ENCODE peak calls at places on chromosomes 1 and 21, in nine cellular contexts. G, C, U, D, M, Z, J, W and L are unnamed samples.

GRCh38 chr1:41768538-41768937 is 150.2 kb downstream of the HIVEP3 start:
- DNase-seq in M (no peak), W (no peak), C (no peak), G (no peak), Z (no peak), U (no peak), D (peak), J (no peak), L (no peak)

GRCh38 chr1:90579212-90579802 is 137.8 kb downstream of the BARHL2 start:
- DNase-seq in C (peak), W (no peak), M (no peak), G (peak), U (no peak), Z (no peak), J (no peak), D (no peak), L (peak)

GRCh38 chr1:226048886-226049285 is 13.6 kb upstream of the H3-3A start:
- DNase-seq in D (no peak), J (no peak), M (no peak), U (no peak), W (no peak), C (no peak), Z (no peak), G (no peak), L (no peak)

GRCh38 chr1:212773011-212773410 is 18.6 kb downstream of the NSL1 start:
- DNase-seq in Z (no peak), C (no peak), D (no peak), G (no peak), W (no peak), M (no peak), J (no peak), U (no peak), L (no peak)

GRCh38 chr1:40997096-40997495 is 17.6 kb downstream of the CTPS1 start:
- DNase-seq in J (no peak), Z (no peak), D (no peak), M (no peak), G (no peak), W (no peak), C (peak), U (no peak), L (no peak)

GRCh38 chr1:207866471-207867135 is 44.3 kb downstream of the CD34 start:
- DNase-seq in C (peak), U (peak), W (no peak), Z (no peak), G (no peak), J (no peak), D (peak), M (peak), L (peak)

GRCh38 chr21:17454315-17455027 is 58.4 kb upstream of the CXADR start:
- DNase-seq in W (no peak), D (peak), M (no peak), Z (no peak), J (no peak), G (peak), C (peak), U (no peak), L (peak)

GRCh38 chr1:201137579-201138310 is 10.8 kb upstream of the ASCL5 start:
- DNase-seq in Z (peak), W (no peak), C (peak), D (peak), M (peak), U (no peak), G (no peak), J (no peak), L (peak)

GRCh38 chr21:28266061-28266460 is 726.6 kb downstream of the LTN1 start:
- DNase-seq in J (no peak), C (no peak), W (no peak), G (no peak), D (no peak), M (no peak), Z (no peak), U (no peak), L (no peak)

GRCh38 chr1:112674986-112675727 is 698 bp downstream of the MOV10 start:
- DNase-seq in C (no peak), W (peak), Z (peak), M (no peak), J (no peak), G (peak), D (peak), U (no peak), L (peak)

GRCh38 chr1:94543003-94543402 is 1.4 kb upstream of the F3 start:
- DNase-seq in U (no peak), Z (no peak), D (no peak), C (peak), W (no peak), J (no peak), M (no peak), G (no peak), L (no peak)

GRCh38 chr1:152565535-152566215 is 905 bp downstream of the LCE3E start:
- DNase-seq in D (no peak), C (no peak), M (no peak), Z (no peak), G (no peak), J (no peak), W (no peak), U (no peak), L (no peak)

GRCh38 chr1:226949401-226949800 is 9.3 kb downstream of the COQ8A start:
- DNase-seq in G (no peak), U (no peak), Z (no peak), W (no peak), C (no peak), J (no peak), D (no peak), M (peak), L (no peak)

GRCh38 chr1:30418426-30419245 is 304.7 kb downstream of the MATN1 start:
- DNase-seq in Z (no peak), W (no peak), D (no peak), J (no peak), U (no peak), C (no peak), G (no peak), M (peak), L (no peak)

GRCh38 chr1:26553942-26554682 is 24.6 kb downstream of the RPS6KA1 start:
- DNase-seq in U (peak), J (no peak), D (no peak), C (no peak), G (no peak), W (no peak), M (no peak), Z (no peak), L (no peak)

GRCh38 chr1:53141487-53142055 is 867 bp downstream of the SLC1A7 start:
- DNase-seq in U (no peak), C (no peak), J (no peak), W (no peak), M (no peak), D (no peak), Z (no peak), G (no peak), L (no peak)

GRCh38 chr1:9427388-9427787 is 111.9 kb upstream of the SLC25A33 start:
- DNase-seq in M (no peak), C (no peak), W (no peak), D (no peak), J (no peak), U (no peak), Z (no peak), G (no peak), L (no peak)

GRCh38 chr1:3052501-3052900 is 16.5 kb upstream of the PRDM16 start:
- DNase-seq in Z (no peak), J (no peak), W (no peak), U (no peak), D (peak), M (no peak), G (no peak), C (no peak), L (no peak)

GRCh38 chr21:33541105-33541711 is 709 bp downstream of the GART start:
- DNase-seq in J (no peak), M (no peak), C (peak), W (no peak), Z (no peak), G (no peak), D (no peak), U (no peak), L (peak)

GRCh38 chr1:244801246-244801645 is 34.2 kb upstream of the COX20 start:
- DNase-seq in J (peak), C (peak), Z (no peak), W (peak), G (peak), U (no peak), D (peak), M (no peak), L (peak)

GRCh38 chr21:19522384-19522783 is 1118.8 kb upstream of the TMPRSS15 start:
- DNase-seq in W (no peak), Z (no peak), D (no peak), C (no peak), J (no peak), U (no peak), G (no peak), M (no peak), L (no peak)

GRCh38 chr21:42039911-42040351 is 29.8 kb upstream of the ZBTB21 start:
- DNase-seq in Z (peak), J (no peak), M (no peak), W (no peak), U (peak), C (peak), D (no peak), G (no peak), L (peak)

GRCh38 chr1:100359139-100359538 is 6.8 kb downstream of the CDC14A start:
- DNase-seq in Z (no peak), C (no peak), U (no peak), W (no peak), D (no peak), G (no peak), M (no peak), J (no peak), L (no peak)

GRCh38 chr1:100361249-100362089 is 9.2 kb downstream of the CDC14A start:
- DNase-seq in Z (no peak), G (no peak), D (no peak), U (no peak), C (no peak), W (no peak), J (no peak), M (no peak), L (no peak)

GRCh38 chr1:100360790-100361232 is 8.5 kb downstream of the CDC14A start:
- DNase-seq in M (no peak), D (no peak), U (no peak), Z (peak), W (no peak), J (no peak), C (peak), G (no peak), L (peak)

GRCh38 chr1:100354971-100355394 is 2.7 kb downstream of the CDC14A start:
- DNase-seq in W (peak), D (peak), U (no peak), Z (no peak), C (peak), M (no peak), G (no peak), J (no peak), L (peak)

DNA sequence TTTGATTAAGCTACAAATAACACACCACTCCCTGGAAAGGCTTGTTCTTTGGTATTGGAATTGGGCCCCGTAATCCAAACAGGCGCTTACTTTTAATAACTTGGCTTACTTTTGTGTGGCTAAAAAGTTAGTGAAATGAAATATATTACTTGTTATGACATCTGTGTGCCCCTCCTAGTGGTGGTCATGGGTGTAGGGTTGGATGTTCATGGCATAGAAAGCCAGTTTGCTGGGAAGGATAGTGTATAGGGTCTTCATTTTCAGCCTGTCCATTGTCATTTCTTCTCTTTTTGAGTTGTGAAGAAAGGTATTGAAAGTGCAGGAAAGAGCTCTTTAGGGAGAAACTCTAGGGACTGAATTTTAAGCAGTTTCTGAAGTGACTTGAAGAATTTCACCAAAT is 5.9 kb downstream of the CDC14A start:
- DNase-seq in W (no peak), J (no peak), C (peak), Z (no peak), U (no peak), G (no peak), M (no peak), D (no peak), L (peak)
- TF ChIP-seq CTCF in W (peak), J (peak), C (peak), Z (peak), U (peak), G (peak), M (peak), D (no peak), L (peak)

DNA sequence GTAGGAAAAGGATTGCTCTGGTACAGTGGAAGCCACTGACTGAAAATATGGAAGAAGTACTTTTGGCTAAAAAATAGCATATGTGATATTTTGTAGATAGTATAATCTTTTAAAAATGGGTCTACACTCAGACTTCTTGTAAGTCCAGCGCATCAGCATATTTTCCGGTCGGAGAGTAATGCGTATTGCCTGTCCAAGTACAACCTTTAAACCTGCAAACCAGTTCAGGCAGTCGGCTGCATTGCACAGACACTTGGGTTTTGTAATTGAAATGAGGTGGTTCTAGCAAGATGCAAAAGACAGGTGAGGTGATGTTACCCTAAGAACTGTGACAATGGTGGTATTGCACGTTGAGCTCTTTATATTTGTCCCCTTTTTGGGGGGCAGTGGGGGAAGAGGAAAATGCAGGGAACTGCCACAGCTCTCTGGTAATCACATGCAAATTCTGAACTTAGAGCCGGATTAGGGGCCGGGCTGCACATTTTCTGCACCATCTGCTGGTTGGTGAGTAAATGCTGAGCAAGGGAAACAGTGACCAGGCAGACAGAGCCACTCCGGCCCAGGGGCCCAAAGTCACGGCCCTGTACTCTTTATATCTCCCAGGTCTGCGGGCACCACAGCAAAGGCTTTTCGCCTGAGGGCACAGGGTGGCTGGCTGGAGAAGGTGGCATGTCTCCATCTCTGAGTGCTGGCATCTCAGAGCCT is 2.3 kb downstream of the GPR137B start:
- DNase-seq in Z (peak), U (no peak), C (peak), D (no peak), J (no peak), M (no peak), W (no peak), G (no peak), L (no peak)
- H3K4me3 ChIP-seq in Z (peak), U (no peak), C (peak), D (no peak), J (peak), M (peak), W (no peak), G (no peak), L (no peak)

GRCh38 chr1:240946926-240947325 is 335.0 kb upstream of the GREM2 start:
- DNase-seq in C (peak), J (no peak), U (no peak), G (peak), M (no peak), W (no peak), D (peak), Z (no peak), L (peak)
- TF ChIP-seq CTCF in C (peak), J (peak), U (peak), G (peak), M (peak), W (no peak), D (no peak), Z (peak), L (peak)

GRCh38 chr1:1630965-1631792 is 794 bp upstream of the MMP23B start:
- DNase-seq in Z (peak), J (no peak), M (peak), U (peak), G (no peak), C (no peak), D (no peak), W (peak), L (peak)
- H3K4me3 ChIP-seq in Z (peak), J (no peak), M (peak), U (peak), G (no peak), C (peak), D (no peak), W (peak), L (no peak)

GRCh38 chr1:39615086-39615662 is 24.3 kb downstream of the HEYL start:
- DNase-seq in Z (no peak), G (no peak), W (no peak), M (no peak), J (no peak), D (no peak), C (no peak), U (no peak), L (no peak)

GRCh38 chr1:39613250-39613649 is 26.2 kb downstream of the HEYL start:
- DNase-seq in W (no peak), G (no peak), U (no peak), C (peak), Z (no peak), D (no peak), J (no peak), M (no peak), L (no peak)

GRCh38 chr1:39614488-39614887 is 25.0 kb downstream of the HEYL start:
- DNase-seq in J (no peak), G (no peak), C (no peak), M (no peak), Z (no peak), W (no peak), U (no peak), D (no peak), L (no peak)

GRCh38 chr1:39608906-39609305 is 30.5 kb downstream of the HEYL start:
- DNase-seq in C (no peak), U (no peak), J (no peak), D (no peak), W (no peak), M (no peak), Z (no peak), G (no peak), L (no peak)

GRCh38 chr1:39609618-39610331 is 29.7 kb downstream of the HEYL start:
- DNase-seq in W (peak), G (peak), J (no peak), D (peak), M (peak), C (no peak), U (peak), Z (peak), L (peak)
- TF ChIP-seq CTCF in W (peak), G (peak), J (peak), D (no peak), M (peak), C (peak), U (peak), Z (peak), L (peak)

GRCh38 chr1:181479137-181479745 is 4.1 kb upstream of the CACNA1E start:
- DNase-seq in U (peak), C (peak), M (no peak), W (no peak), J (peak), Z (peak), G (peak), D (peak), L (peak)

GRCh38 chr1:181476581-181476980 is 6.7 kb upstream of the CACNA1E start:
- DNase-seq in C (no peak), J (no peak), U (no peak), W (no peak), G (no peak), Z (no peak), D (no peak), M (no peak), L (no peak)

GRCh38 chr1:181469829-181470228 is 13.5 kb upstream of the CACNA1E start:
- DNase-seq in U (no peak), Z (no peak), M (no peak), W (no peak), G (peak), D (peak), J (no peak), C (peak), L (peak)

DNA sequence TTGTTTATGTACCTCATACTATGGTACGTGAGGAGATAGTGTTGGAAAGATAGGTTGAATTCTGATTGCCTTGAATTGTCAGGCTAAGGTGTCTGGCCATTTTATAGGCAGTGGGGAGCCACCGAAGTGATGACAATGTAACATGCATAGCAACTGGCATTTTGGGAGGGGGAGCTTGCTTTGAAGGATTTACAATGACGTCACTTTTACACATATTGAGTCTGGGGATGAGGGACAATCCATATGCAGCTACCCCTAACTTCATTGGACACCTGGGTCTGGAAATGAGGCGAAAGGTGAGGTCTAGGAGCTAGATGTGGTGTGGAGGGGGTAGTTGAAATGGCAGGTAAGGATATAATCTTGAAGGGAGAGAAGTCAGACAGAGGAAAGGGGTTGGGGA is 7.7 kb upstream of the CACNA1E start:
- DNase-seq in D (no peak), C (no peak), M (no peak), G (no peak), J (no peak), W (no peak), Z (no peak), U (no peak), L (no peak)
- H3K4me3 ChIP-seq in D (no peak), C (no peak), M (no peak), G (no peak), J (no peak), W (no peak), Z (no peak), U (no peak), L (no peak)